ENCODE peak calls at places on chromosomes 5 and 9, in six cellular contexts. V is SK-N-MC, S is AG04449, X is lower leg skin, P is ecto neural progenitor cell, Q is substantia nigra. F is an unnamed sample.

GRCh38 chr5:64532212-64532611 is 26.4 kb downstream of the RGS7BP start:
- DNase-seq in X (no peak), P (no peak), Q (no peak), V (no peak), S (no peak), F (no peak)

GRCh38 chr9:86321373-86321772 is 32.8 kb downstream of the TUT7 start:
- DNase-seq in P (no peak), X (no peak), V (no peak), S (peak; percentile 98), Q (no peak), F (no peak)

GRCh38 chr9:93680445-93681315 is 104.3 kb downstream of the PHF2 start:
- DNase-seq in P (peak; percentile 42), X (peak; percentile 85), Q (no peak), S (no peak), V (no peak), F (no peak)

GRCh38 chr5:68441309-68441708 is 225.8 kb downstream of the PIK3R1 start:
- DNase-seq in X (no peak), V (no peak), S (no peak), P (no peak), Q (no peak), F (no peak)

GRCh38 chr5:67211926-67212325 is 15.3 kb upstream of the CD180 start:
- DNase-seq in S (peak; percentile 57), X (no peak), V (no peak), P (no peak), Q (no peak), F (no peak)

GRCh38 chr5:112142769-112143270 is 276.3 kb downstream of the EPB41L4A start:
- DNase-seq in V (no peak), P (no peak), X (no peak), S (no peak), Q (no peak), F (no peak)

GRCh38 chr5:137902389-137903133 is 13.3 kb downstream of the PKD2L2 start:
- DNase-seq in Q (no peak), V (no peak), S (no peak), X (no peak), P (no peak), F (no peak)

GRCh38 chr5:158080112-158080511 is 221.2 kb upstream of the CLINT1 start:
- DNase-seq in Q (no peak), X (no peak), P (no peak), S (no peak), V (no peak), F (no peak)

GRCh38 chr5:140966293-140967225 is at the start of gene PCDHAC2:
- DNase-seq in S (no peak), P (peak; percentile 79), V (no peak), Q (peak; percentile 58), X (no peak), F (no peak)

GRCh38 chr5:42767491-42768105 is 11.0 kb downstream of the CCDC152 start:
- DNase-seq in P (no peak), S (no peak), X (no peak), V (no peak), Q (no peak), F (no peak)

GRCh38 chr9:107782381-107782780 is 292.8 kb upstream of the KLF4 start:
- DNase-seq in P (no peak), Q (no peak), V (no peak), X (no peak), S (peak; percentile 10), F (no peak)

GRCh38 chr9:105205787-105206511 is 38.5 kb upstream of the SLC44A1 start:
- DNase-seq in V (no peak), P (no peak), X (peak; percentile 91), S (peak; percentile 75), Q (peak; percentile 14), F (no peak)

GRCh38 chr9:14283276-14283675 is 30.7 kb downstream of the NFIB start:
- DNase-seq in X (no peak), Q (no peak), P (no peak), V (no peak), S (no peak), F (no peak)

GRCh38 chr9:113375057-113376023 is 1.4 kb downstream of the HDHD3 start:
- DNase-seq in Q (no peak), V (no peak), X (no peak), P (no peak), S (no peak), F (no peak)

GRCh38 chr5:94872526-94872925 is 254.1 kb downstream of the SLF1 start:
- DNase-seq in V (no peak), Q (no peak), X (no peak), S (no peak), P (no peak), F (no peak)

GRCh38 chr9:89470239-89470638 is 27.7 kb downstream of the SEMA4D start:
- DNase-seq in P (no peak), Q (no peak), S (no peak), X (peak; percentile 3), V (no peak), F (no peak)

GRCh38 chr9:13274901-13275641 is 4.4 kb downstream of the MPDZ start:
- DNase-seq in V (no peak), X (no peak), Q (no peak), P (no peak), S (no peak), F (no peak)

GRCh38 chr9:100099722-100100042 is 639 bp downstream of the INVS start:
- DNase-seq in Q (no peak), S (no peak), V (no peak), P (peak; percentile 55), X (no peak), F (no peak)

GRCh38 chr5:148808864-148809642 is 17.4 kb upstream of the ADRB2 start:
- DNase-seq in S (no peak), Q (no peak), P (no peak), X (no peak), V (no peak), F (no peak)

GRCh38 chr5:82931110-82931509 is 146.1 kb downstream of the TMEM167A start:
- DNase-seq in P (no peak), Q (no peak), S (no peak), X (no peak), V (no peak), F (no peak)